ENCODE peak calls at places on chromosome 9, in eight cellular contexts. T is neural crest cell, X is gastrocnemius medialis, D is fibroblast of mammary gland, N is hepatocyte, G is GM12865, K is HL-60, M is natural killer cell. F is an unnamed sample.

GRCh38 chr9:123364241-123364824 is 8.3 kb downstream of the CRB2 start:
- DNase-seq in G (peak; percentile 18), D (peak; percentile 48), K (no peak), N (peak; percentile 78), M (no peak), X (no peak), T (no peak), F (no peak)

GRCh38 chr9:129150122-129150521 is 27.9 kb downstream of the IER5L start:
- DNase-seq in K (no peak), D (no peak), N (no peak), X (no peak), T (no peak), G (no peak), M (no peak), F (no peak)

GRCh38 chr9:79880626-79881025 is 308.9 kb downstream of the TLE4 start:
- DNase-seq in G (peak; percentile 16), K (no peak), M (no peak), X (no peak), D (no peak), T (no peak), N (no peak), F (no peak)

GRCh38 chr9:134641173-134641985 is at the start of gene COL5A1:
- DNase-seq in K (no peak), N (peak; percentile 95), M (no peak), G (no peak), D (peak; percentile 84), T (peak; percentile 81), X (peak; percentile 74), F (peak; percentile 65)

GRCh38 chr9:126704157-126704941 is 90.6 kb downstream of the LMX1B start:
- DNase-seq in N (peak; percentile 79), K (no peak), T (no peak), M (peak; percentile 14), G (no peak), D (peak; percentile 65), X (no peak), F (peak; percentile 49)

GRCh38 chr9:98054376-98054951 is 2.1 kb upstream of the NANS start:
- DNase-seq in D (no peak), K (no peak), T (no peak), G (peak; percentile 30), X (no peak), N (no peak), M (no peak), F (peak; percentile 59)

GRCh38 chr9:81634437-81634836 is 54.9 kb downstream of the TLE1 start:
- DNase-seq in G (no peak), X (no peak), D (no peak), N (no peak), T (no peak), K (no peak), M (no peak), F (no peak)

GRCh38 chr9:35488019-35488418 is 1.9 kb upstream of the RUSC2 start:
- DNase-seq in T (no peak), M (no peak), N (no peak), D (peak; percentile 79), K (no peak), G (no peak), X (no peak), F (no peak)

GRCh38 chr9:134592018-134592818 is 49.4 kb upstream of the COL5A1 start:
- DNase-seq in M (no peak), T (no peak), D (peak; percentile 94), K (no peak), G (no peak), X (peak; percentile 73), N (peak; percentile 62), F (no peak)

GRCh38 chr9:35538361-35539234 is 48.7 kb downstream of the RUSC2 start:
- DNase-seq in K (peak; percentile 56), N (peak; percentile 77), T (peak; percentile 57), X (peak; percentile 57), G (no peak), D (peak; percentile 81), M (no peak), F (peak; percentile 50)

GRCh38 chr9:76394023-76394895 is at the start of gene RFK:
- DNase-seq in T (peak; percentile 93), N (peak; percentile 96), X (peak; percentile 86), D (peak; percentile 89), G (peak; percentile 96), K (peak; percentile 77), M (peak; percentile 94), F (peak; percentile 49)

GRCh38 chr9:127937383-127938297 is at the start of gene DPM2:
- DNase-seq in D (peak; percentile 83), M (peak; percentile 80), K (peak; percentile 77), G (peak; percentile 95), T (peak; percentile 65), X (peak; percentile 71), N (peak; percentile 92), F (peak; percentile 88)

GRCh38 chr9:138066049-138066448 is 188.5 kb downstream of the CACNA1B start:
- DNase-seq in M (no peak), K (no peak), X (no peak), D (no peak), G (no peak), T (no peak), N (no peak), F (no peak)

GRCh38 chr9:76200315-76200714 is 193.9 kb downstream of the RFK start:
- DNase-seq in D (no peak), G (no peak), N (no peak), K (no peak), X (no peak), T (no peak), M (no peak), F (no peak)

GRCh38 chr9:113513541-113513940 is 50.0 kb downstream of the RGS3 start:
- DNase-seq in M (no peak), X (no peak), G (no peak), T (no peak), D (no peak), K (no peak), N (no peak), F (no peak)

GRCh38 chr9:70816891-70817290 is 304.5 kb downstream of the TRPM3 start:
- DNase-seq in D (no peak), G (no peak), K (no peak), M (no peak), X (no peak), N (no peak), T (no peak), F (no peak)

GRCh38 chr9:89891221-89892052 is 286.6 kb downstream of the GADD45G start:
- DNase-seq in K (no peak), G (no peak), M (no peak), D (peak; percentile 25), X (peak; percentile 29), N (no peak), T (no peak), F (no peak)

GRCh38 chr9:89008346-89009048 is 17.2 kb downstream of the S1PR3 start:
- DNase-seq in M (no peak), D (no peak), T (no peak), N (no peak), X (no peak), K (peak; percentile 57), G (no peak), F (no peak)

GRCh38 chr9:14923701-14924100 is 13.5 kb upstream of the FREM1 start:
- DNase-seq in D (no peak), G (no peak), T (no peak), N (no peak), X (no peak), K (no peak), M (no peak), F (no peak)

GRCh38 chr9:97508852-97509251 is 7.4 kb downstream of the TMOD1 start:
- DNase-seq in T (no peak), M (no peak), K (no peak), X (no peak), N (no peak), G (no peak), D (no peak), F (peak; percentile 49)

GRCh38 chr9:127455299-127455992 is 4.1 kb downstream of the LRSAM1 start:
- DNase-seq in X (peak; percentile 70), D (no peak), K (peak; percentile 89), T (no peak), G (peak; percentile 30), M (no peak), N (no peak), F (no peak)

GRCh38 chr9:137147091-137147792 is 8.3 kb downstream of the GRIN1 start:
- DNase-seq in X (no peak), G (no peak), T (no peak), K (no peak), D (no peak), N (no peak), M (no peak), F (no peak)

GRCh38 chr9:37424686-37425297 is 2.3 kb downstream of the GRHPR start:
- DNase-seq in M (no peak), K (no peak), N (no peak), X (no peak), D (no peak), T (no peak), G (no peak), F (no peak)

GRCh38 chr9:10268500-10269485 is 344.0 kb downstream of the PTPRD start:
- DNase-seq in N (peak; percentile 62), D (peak; percentile 49), T (peak; percentile 64), M (no peak), K (peak; percentile 12), X (no peak), G (peak; percentile 13), F (no peak)
- TF ChIP-seq CTCF in N (peak; percentile 63), D (peak; percentile 46), T (peak; percentile 67), M (no peak), K (peak; percentile 10), X (no peak), G (peak; percentile 38), F (peak; percentile 19)

GRCh38 chr9:84670106-84670800 is 724 bp downstream of the NTRK2 start:
- DNase-seq in N (peak; percentile 26), M (no peak), X (no peak), D (no peak), T (peak; percentile 25), K (no peak), G (no peak), F (peak; percentile 65)
- TF ChIP-seq CTCF in N (no peak), M (no peak), X (no peak), D (no peak), T (peak; percentile 9), K (no peak), G (no peak), F (no peak)

GRCh38 chr9:124858330-124859046 is 3.3 kb downstream of the RPL35 start:
- DNase-seq in T (no peak), K (no peak), G (no peak), M (no peak), D (no peak), X (no peak), N (no peak), F (no peak)
- TF ChIP-seq CTCF in T (no peak), K (no peak), G (peak; percentile 13), M (no peak), D (no peak), X (no peak), N (no peak), F (no peak)

DNA sequence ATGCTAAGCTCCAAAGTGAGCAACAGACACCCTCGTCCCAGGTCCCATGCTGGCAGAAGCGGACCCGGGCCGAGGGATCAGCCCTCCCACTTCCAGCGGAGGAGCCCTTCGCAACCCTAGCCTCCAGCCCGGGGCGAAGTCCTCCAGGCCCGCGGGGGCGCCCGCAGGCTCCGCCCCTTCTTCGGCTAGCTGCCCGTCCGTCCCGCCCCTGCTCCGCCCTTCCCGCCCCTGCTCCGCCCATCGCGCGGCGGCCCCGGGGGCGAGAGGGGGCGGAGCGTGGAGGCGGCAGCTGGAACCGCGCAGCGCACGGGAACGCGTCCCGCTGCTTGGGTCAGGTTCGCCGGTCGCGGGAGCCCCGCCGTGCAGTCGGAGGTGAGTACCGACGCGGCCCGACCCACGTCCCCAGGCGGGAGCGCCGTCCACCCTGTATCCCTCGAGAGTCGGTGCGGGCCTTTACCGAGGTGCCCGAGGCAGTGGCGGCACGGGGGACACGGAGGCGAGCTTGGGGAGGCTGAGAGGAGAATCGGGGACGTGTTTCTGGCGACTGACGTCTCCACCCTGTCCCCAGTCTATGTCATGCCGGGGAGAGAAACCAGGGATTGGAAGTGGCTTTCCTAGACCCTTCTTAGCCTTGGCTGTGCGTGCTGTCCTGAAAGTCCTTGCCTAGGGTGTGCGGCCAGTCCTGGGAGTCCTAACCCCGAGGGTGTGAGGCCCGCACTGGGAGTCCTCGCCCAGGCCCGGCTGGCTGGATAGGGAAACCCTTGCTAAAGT is at the start of gene ACO1:
- DNase-seq in N (peak; percentile 96), M (peak; percentile 86), T (peak; percentile 83), K (peak; percentile 51), X (peak; percentile 86), G (peak; percentile 84), D (peak; percentile 77), F (peak; percentile 94)
- TF ChIP-seq CTCF in N (no peak), M (no peak), T (no peak), K (no peak), X (no peak), G (no peak), D (no peak), F (no peak)

F was measured in ascending aorta.